ENCODE peak calls at places on chromosomes 2 and 18, in five cellular contexts. One of them, this sample, is unnamed.

GRCh38 chr18:79947054-79947755 is 4.2 kb downstream of the SLC66A2 start:
- DNase-seq in WTC11: no peak
- DNase-seq in HepG2: no peak
- DNase-seq in A549: no peak
- DNase-seq in K562: no peak
- DNase-seq in this sample: no peak

GRCh38 chr2:227504700-227505099 is 32.7 kb downstream of the AGFG1 start:
- DNase-seq in HepG2: no peak
- DNase-seq in A549: no peak
- DNase-seq in WTC11: no peak
- DNase-seq in K562: no peak
- DNase-seq in this sample: no peak

GRCh38 chr2:26756337-26756736 is 7.7 kb upstream of the SLC35F6 start:
- DNase-seq in HepG2: no peak
- DNase-seq in WTC11: no peak
- DNase-seq in A549: no peak
- DNase-seq in K562: no peak
- DNase-seq in this sample: no peak

GRCh38 chr2:11502740-11503292 is 31.0 kb upstream of the GREB1 start:
- DNase-seq in WTC11: no peak
- DNase-seq in HepG2: peak
- DNase-seq in K562: no peak
- DNase-seq in A549: no peak
- DNase-seq in this sample: no peak

GRCh38 chr2:86790134-86790827 is 432 bp downstream of the CD8A start:
- DNase-seq in WTC11: peak
- DNase-seq in HepG2: no peak
- DNase-seq in K562: no peak
- DNase-seq in A549: no peak
- DNase-seq in this sample: no peak

GRCh38 chr2:190106783-190107182 is 44.3 kb upstream of the MSTN start:
- DNase-seq in A549: no peak
- DNase-seq in K562: no peak
- DNase-seq in HepG2: no peak
- DNase-seq in WTC11: no peak
- DNase-seq in this sample: no peak

GRCh38 chr18:34729264-34729663 is 19.2 kb downstream of the DTNA start:
- DNase-seq in K562: no peak
- DNase-seq in HepG2: peak
- DNase-seq in A549: peak
- DNase-seq in WTC11: peak
- DNase-seq in this sample: no peak

GRCh38 chr2:150480241-150480640 is 7.2 kb downstream of the RND3 start:
- DNase-seq in HepG2: no peak
- DNase-seq in A549: no peak
- DNase-seq in K562: no peak
- DNase-seq in WTC11: no peak
- DNase-seq in this sample: no peak

GRCh38 chr2:216596234-216596985 is 36.8 kb upstream of the IGFBP2 start:
- DNase-seq in HepG2: no peak
- DNase-seq in A549: no peak
- DNase-seq in WTC11: no peak
- DNase-seq in K562: no peak
- DNase-seq in this sample: no peak

GRCh38 chr2:24409700-24410556 is 49.6 kb upstream of the ITSN2 start:
- DNase-seq in HepG2: peak
- DNase-seq in WTC11: peak
- DNase-seq in K562: peak
- DNase-seq in A549: peak
- DNase-seq in this sample: peak

GRCh38 chr2:240250985-240251847 is 110.8 kb upstream of the OTOS start:
- DNase-seq in HepG2: peak
- DNase-seq in K562: peak
- DNase-seq in A549: peak
- DNase-seq in WTC11: no peak
- DNase-seq in this sample: no peak

GRCh38 chr2:46802665-46803550 is 112.7 kb downstream of the MCFD2 start:
- DNase-seq in A549: no peak
- DNase-seq in WTC11: no peak
- DNase-seq in HepG2: no peak
- DNase-seq in K562: no peak
- DNase-seq in this sample: no peak

GRCh38 chr18:32730620-32731021 is 42.2 kb downstream of the KLHL14 start:
- DNase-seq in WTC11: no peak
- DNase-seq in K562: no peak
- DNase-seq in HepG2: no peak
- DNase-seq in A549: no peak
- DNase-seq in this sample: peak

GRCh38 chr2:121664086-121664485 is 14.8 kb upstream of the CLASP1 start:
- DNase-seq in WTC11: no peak
- DNase-seq in K562: no peak
- DNase-seq in A549: no peak
- DNase-seq in HepG2: no peak
- DNase-seq in this sample: no peak

GRCh38 chr18:21914739-21915319 is 174.2 kb downstream of the MIB1 start:
- DNase-seq in HepG2: peak
- DNase-seq in K562: peak
- DNase-seq in WTC11: peak
- DNase-seq in A549: peak
- DNase-seq in this sample: no peak

GRCh38 chr2:39631715-39632114 is 34.0 kb upstream of the TMEM178A start:
- DNase-seq in WTC11: no peak
- DNase-seq in A549: no peak
- DNase-seq in K562: no peak
- DNase-seq in HepG2: no peak
- DNase-seq in this sample: no peak

GRCh38 chr18:36786686-36787085 is 42.1 kb downstream of the TPGS2 start:
- DNase-seq in HepG2: peak
- DNase-seq in A549: no peak
- DNase-seq in K562: no peak
- DNase-seq in WTC11: no peak
- DNase-seq in this sample: no peak

GRCh38 chr2:204842731-204843490 is 297.6 kb downstream of the PARD3B start:
- DNase-seq in A549: peak
- DNase-seq in K562: no peak
- DNase-seq in WTC11: no peak
- DNase-seq in HepG2: no peak
- DNase-seq in this sample: no peak

GRCh38 chr2:10400568-10400977 is 47.6 kb downstream of the ODC1 start:
- DNase-seq in WTC11: no peak
- DNase-seq in A549: no peak
- DNase-seq in K562: no peak
- DNase-seq in HepG2: no peak
- DNase-seq in this sample: peak

GRCh38 chr2:152093464-152093863 is 5.4 kb downstream of the CACNB4 start:
- DNase-seq in K562: no peak
- DNase-seq in A549: no peak
- DNase-seq in HepG2: no peak
- DNase-seq in WTC11: no peak
- DNase-seq in this sample: no peak

GRCh38 chr2:221268631-221269030 is 303.5 kb downstream of the EPHA4 start:
- DNase-seq in K562: no peak
- DNase-seq in A549: no peak
- DNase-seq in HepG2: no peak
- DNase-seq in WTC11: no peak
- DNase-seq in this sample: no peak

GRCh38 chr18:70359071-70359470 is 70.2 kb downstream of the SOCS6 start:
- DNase-seq in HepG2: no peak
- DNase-seq in WTC11: no peak
- DNase-seq in K562: no peak
- DNase-seq in A549: no peak
- DNase-seq in this sample: no peak

GRCh38 chr18:70334728-70335329 is 46.0 kb downstream of the SOCS6 start:
- DNase-seq in K562: no peak
- DNase-seq in A549: no peak
- DNase-seq in WTC11: no peak
- DNase-seq in HepG2: peak
- DNase-seq in this sample: no peak

GRCh38 chr2:9206991-9207640 is 504 bp downstream of the ASAP2 start:
- DNase-seq in HepG2: no peak
- DNase-seq in A549: peak
- DNase-seq in K562: no peak
- DNase-seq in WTC11: peak
- DNase-seq in this sample: no peak

GRCh38 chr2:195545811-195546210 is 111.2 kb upstream of the SLC39A10 start:
- DNase-seq in K562: no peak
- DNase-seq in HepG2: no peak
- DNase-seq in A549: no peak
- DNase-seq in WTC11: no peak
- DNase-seq in this sample: no peak
- TF ChIP-seq ESRRA in K562: no peak
- TF ChIP-seq ESRRA in HepG2: no peak
- TF ChIP-seq ESRRA in A549: no peak
- TF ChIP-seq ESRRA in WTC11: no peak
- TF ChIP-seq ESRRA in this sample: no peak

DNA sequence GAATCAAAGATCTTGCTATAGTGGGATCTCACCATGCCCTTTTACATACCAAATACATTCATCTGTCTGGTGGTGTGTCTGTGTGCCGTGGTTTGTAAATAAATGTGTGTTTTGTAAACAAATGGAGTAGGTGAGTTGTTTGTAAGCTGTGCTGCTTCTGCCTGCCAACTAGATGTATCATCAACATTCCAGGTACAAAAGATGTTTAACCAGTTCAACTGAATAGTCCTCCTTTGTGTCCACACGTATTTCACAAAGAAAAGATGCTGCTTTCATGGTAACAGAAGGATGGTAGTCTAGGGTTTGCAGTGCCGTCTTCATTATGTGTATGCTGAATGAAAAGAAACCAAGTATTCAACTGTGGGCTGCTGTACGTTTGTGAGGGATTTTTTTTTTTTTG is 72.1 kb downstream of the CAMKMT start:
- DNase-seq in WTC11: no peak
- DNase-seq in K562: no peak
- DNase-seq in A549: no peak
- DNase-seq in HepG2: no peak
- DNase-seq in this sample: no peak
- TF ChIP-seq ESRRA in WTC11: no peak
- TF ChIP-seq ESRRA in K562: no peak
- TF ChIP-seq ESRRA in A549: no peak
- TF ChIP-seq ESRRA in HepG2: no peak
- TF ChIP-seq ESRRA in this sample: no peak

GRCh38 chr2:181176540-181176939 is 196.1 kb downstream of the UBE2E3 start:
- DNase-seq in A549: no peak
- DNase-seq in K562: no peak
- DNase-seq in WTC11: no peak
- DNase-seq in HepG2: no peak
- DNase-seq in this sample: no peak

GRCh38 chr2:181178130-181178529 is 197.7 kb downstream of the UBE2E3 start:
- DNase-seq in WTC11: no peak
- DNase-seq in K562: no peak
- DNase-seq in A549: no peak
- DNase-seq in HepG2: no peak
- DNase-seq in this sample: no peak

GRCh38 chr2:181178823-181179412 is 198.5 kb downstream of the UBE2E3 start:
- DNase-seq in K562: peak
- DNase-seq in HepG2: peak
- DNase-seq in A549: no peak
- DNase-seq in WTC11: peak
- DNase-seq in this sample: no peak

GRCh38 chr2:181174880-181175590 is 194.6 kb downstream of the UBE2E3 start:
- DNase-seq in WTC11: no peak
- DNase-seq in A549: no peak
- DNase-seq in K562: no peak
- DNase-seq in HepG2: no peak
- DNase-seq in this sample: no peak

GRCh38 chr2:181177376-181177775 is 197.0 kb downstream of the UBE2E3 start:
- DNase-seq in HepG2: no peak
- DNase-seq in A549: no peak
- DNase-seq in K562: no peak
- DNase-seq in WTC11: no peak
- DNase-seq in this sample: no peak
- TF ChIP-seq ESRRA in HepG2: no peak
- TF ChIP-seq ESRRA in A549: no peak
- TF ChIP-seq ESRRA in K562: no peak
- TF ChIP-seq ESRRA in WTC11: no peak
- TF ChIP-seq ESRRA in this sample: no peak

GRCh38 chr2:119476301-119477117 is 44.9 kb downstream of the TMEM37 start:
- DNase-seq in HepG2: peak
- DNase-seq in K562: peak
- DNase-seq in WTC11: peak
- DNase-seq in A549: peak
- DNase-seq in this sample: no peak
- TF ChIP-seq ESRRA in HepG2: peak
- TF ChIP-seq ESRRA in K562: no peak
- TF ChIP-seq ESRRA in WTC11: no peak
- TF ChIP-seq ESRRA in A549: no peak
- TF ChIP-seq ESRRA in this sample: no peak

GRCh38 chr2:4869154-4869553 is 823.0 kb upstream of the SOX11 start:
- DNase-seq in WTC11: no peak
- DNase-seq in K562: no peak
- DNase-seq in HepG2: no peak
- DNase-seq in A549: no peak
- DNase-seq in this sample: no peak
- TF ChIP-seq ESRRA in WTC11: no peak
- TF ChIP-seq ESRRA in K562: no peak
- TF ChIP-seq ESRRA in HepG2: no peak
- TF ChIP-seq ESRRA in A549: no peak
- TF ChIP-seq ESRRA in this sample: no peak